ENCODE peak calls at places on chromosomes 2 and 18, in eight cellular contexts. Y is ovary, M is coronary artery, Z is cardiac muscle cell, R is IMR-90, I is heart left ventricle, S is lower lobe of right lung, V is gastrocnemius medialis. H is an unnamed sample.

GRCh38 chr18:13809521-13810252 is 14.3 kb upstream of the MC5R start:
- DNase-seq in V (no peak), Z (no peak), I (no peak), R (no peak), Y (no peak), S (no peak), M (no peak), H (no peak)

GRCh38 chr2:45786831-45787357 is 135.4 kb downstream of the PRKCE start:
- DNase-seq in I (no peak), M (no peak), V (no peak), R (peak), Y (no peak), Z (no peak), S (no peak), H (no peak)

GRCh38 chr2:42142476-42143184 is 26.5 kb upstream of the EML4 start:
- DNase-seq in Z (no peak), R (peak), M (no peak), I (no peak), S (peak), V (no peak), Y (no peak), H (no peak)

GRCh38 chr2:28567076-28567471 is 71.2 kb downstream of the PLB1 start:
- DNase-seq in I (no peak), M (no peak), S (no peak), V (no peak), R (no peak), Z (no peak), Y (peak), H (no peak)

GRCh38 chr2:239644016-239644415 is 243.2 kb upstream of the HDAC4 start:
- DNase-seq in R (no peak), Z (no peak), I (no peak), M (peak), V (no peak), S (no peak), Y (no peak), H (no peak)

GRCh38 chr2:38262514-38262871 is 114.6 kb downstream of the ATL2 start:
- DNase-seq in V (no peak), M (no peak), S (no peak), Y (no peak), R (no peak), I (no peak), Z (no peak), H (no peak)

GRCh38 chr18:61972389-61973264 is 79.8 kb upstream of the RNF152 start:
- DNase-seq in Y (no peak), M (no peak), Z (no peak), I (no peak), R (no peak), S (no peak), V (no peak), H (no peak)

GRCh38 chr2:85628658-85629057 is 12.7 kb downstream of the USP39 start:
- DNase-seq in M (no peak), V (no peak), I (no peak), Z (no peak), S (no peak), R (no peak), Y (no peak), H (no peak)

GRCh38 chr2:51068237-51068636 is 36.3 kb upstream of the NRXN1 start:
- DNase-seq in Z (no peak), I (no peak), M (no peak), Y (no peak), V (no peak), R (no peak), S (no peak), H (no peak)

GRCh38 chr2:219887870-219888269 is 260.4 kb downstream of the SLC4A3 start:
- DNase-seq in Z (no peak), Y (no peak), M (no peak), S (no peak), I (no peak), V (no peak), R (no peak), H (no peak)

GRCh38 chr2:116952254-116952653 is 862.2 kb upstream of the DDX18 start:
- DNase-seq in Z (peak), V (no peak), I (no peak), M (no peak), S (no peak), Y (no peak), R (no peak), H (no peak)

GRCh38 chr2:118301248-118301647 is 213.0 kb downstream of the INSIG2 start:
- DNase-seq in M (no peak), Y (no peak), R (no peak), Z (no peak), S (no peak), I (no peak), V (no peak), H (no peak)

GRCh38 chr2:217162533-217162932 is 302.7 kb upstream of the TNP1 start:
- DNase-seq in I (peak), Y (peak), V (no peak), Z (no peak), M (no peak), S (no peak), R (peak), H (no peak)

GRCh38 chr2:32844253-32844652 is 102.5 kb upstream of the LTBP1 start:
- DNase-seq in V (no peak), S (no peak), I (no peak), R (no peak), Z (no peak), Y (no peak), M (no peak), H (no peak)

GRCh38 chr2:85112906-85113625 is 20.1 kb upstream of the TCF7L1 start:
- DNase-seq in V (no peak), Z (no peak), I (no peak), M (no peak), S (no peak), R (peak), Y (no peak), H (no peak)

GRCh38 chr2:37389984-37390765 is 45.7 kb downstream of the QPCT start:
- DNase-seq in R (peak), V (no peak), M (no peak), S (no peak), I (peak), Y (no peak), Z (no peak), H (no peak)

GRCh38 chr2:147696426-147696825 is 148.4 kb upstream of the ACVR2A start:
- DNase-seq in V (no peak), Y (no peak), R (no peak), S (no peak), Z (no peak), I (no peak), M (no peak), H (no peak)

GRCh38 chr2:121897335-121897970 is 142.0 kb downstream of the TSN start:
- DNase-seq in Z (peak), V (no peak), S (no peak), R (peak), Y (no peak), M (no peak), I (no peak), H (no peak)

GRCh38 chr2:64214281-64215115 is 70.3 kb upstream of the PELI1 start:
- DNase-seq in Z (no peak), M (no peak), S (no peak), R (no peak), V (no peak), I (peak), Y (no peak), H (no peak)

GRCh38 chr2:160639472-160639871 is 145.9 kb upstream of the RBMS1 start:
- DNase-seq in Y (no peak), M (no peak), V (no peak), I (no peak), R (no peak), Z (no peak), S (no peak), H (no peak)

GRCh38 chr2:197500503-197501179 is 462 bp downstream of the HSPE1 start:
- DNase-seq in S (no peak), I (no peak), V (no peak), Z (peak), R (peak), M (no peak), Y (no peak), H (no peak)

GRCh38 chr2:31219131-31219969 is 2.0 kb upstream of the CAPN14 start:
- DNase-seq in R (no peak), Y (no peak), Z (no peak), S (no peak), I (no peak), V (no peak), M (peak), H (no peak)

GRCh38 chr2:109712746-109713145 is 81.4 kb upstream of the RGPD5 start:
- DNase-seq in M (no peak), I (no peak), R (no peak), S (no peak), V (no peak), Z (no peak), Y (no peak), H (no peak)

GRCh38 chr2:119590873-119591272 is 46.6 kb downstream of the CFAP221 start:
- DNase-seq in I (no peak), M (no peak), V (no peak), Y (no peak), Z (no peak), R (no peak), S (no peak), H (no peak)

GRCh38 chr2:172226244-172227061 is 123.8 kb upstream of the DLX2 start:
- DNase-seq in Y (no peak), I (no peak), V (no peak), M (no peak), Z (no peak), R (no peak), S (no peak), H (no peak)

GRCh38 chr2:223097888-223098383 is 45.9 kb downstream of the KCNE4 start:
- DNase-seq in I (no peak), V (no peak), Z (no peak), M (no peak), S (no peak), Y (no peak), R (no peak), H (no peak)

GRCh38 chr2:188598551-188598950 is 306.9 kb downstream of the GULP1 start:
- DNase-seq in R (no peak), Z (no peak), V (no peak), M (no peak), S (no peak), I (peak), Y (peak), H (no peak)

GRCh38 chr2:190996338-190996946 is 17.5 kb downstream of the STAT1 start:
- DNase-seq in S (peak), I (no peak), Y (no peak), V (no peak), Z (peak), R (peak), M (no peak), H (no peak)

GRCh38 chr2:98502556-98503335 is 58.1 kb downstream of the INPP4A start:
- DNase-seq in Y (no peak), V (no peak), M (peak), R (peak), S (no peak), I (no peak), Z (no peak), H (no peak)

GRCh38 chr2:158882297-158882696 is 86.1 kb upstream of the TANC1 start:
- DNase-seq in V (no peak), S (no peak), Y (no peak), R (no peak), I (no peak), M (no peak), Z (no peak), H (no peak)

GRCh38 chr18:79260510-79260909 is 135.2 kb upstream of the NFATC1 start:
- DNase-seq in S (no peak), Y (no peak), M (no peak), Z (no peak), V (no peak), I (no peak), R (no peak), H (no peak)

GRCh38 chr2:10765461-10765860 is 44.0 kb downstream of the ATP6V1C2 start:
- DNase-seq in V (no peak), M (no peak), Y (no peak), Z (no peak), S (no peak), I (no peak), R (no peak), H (peak)

DNA sequence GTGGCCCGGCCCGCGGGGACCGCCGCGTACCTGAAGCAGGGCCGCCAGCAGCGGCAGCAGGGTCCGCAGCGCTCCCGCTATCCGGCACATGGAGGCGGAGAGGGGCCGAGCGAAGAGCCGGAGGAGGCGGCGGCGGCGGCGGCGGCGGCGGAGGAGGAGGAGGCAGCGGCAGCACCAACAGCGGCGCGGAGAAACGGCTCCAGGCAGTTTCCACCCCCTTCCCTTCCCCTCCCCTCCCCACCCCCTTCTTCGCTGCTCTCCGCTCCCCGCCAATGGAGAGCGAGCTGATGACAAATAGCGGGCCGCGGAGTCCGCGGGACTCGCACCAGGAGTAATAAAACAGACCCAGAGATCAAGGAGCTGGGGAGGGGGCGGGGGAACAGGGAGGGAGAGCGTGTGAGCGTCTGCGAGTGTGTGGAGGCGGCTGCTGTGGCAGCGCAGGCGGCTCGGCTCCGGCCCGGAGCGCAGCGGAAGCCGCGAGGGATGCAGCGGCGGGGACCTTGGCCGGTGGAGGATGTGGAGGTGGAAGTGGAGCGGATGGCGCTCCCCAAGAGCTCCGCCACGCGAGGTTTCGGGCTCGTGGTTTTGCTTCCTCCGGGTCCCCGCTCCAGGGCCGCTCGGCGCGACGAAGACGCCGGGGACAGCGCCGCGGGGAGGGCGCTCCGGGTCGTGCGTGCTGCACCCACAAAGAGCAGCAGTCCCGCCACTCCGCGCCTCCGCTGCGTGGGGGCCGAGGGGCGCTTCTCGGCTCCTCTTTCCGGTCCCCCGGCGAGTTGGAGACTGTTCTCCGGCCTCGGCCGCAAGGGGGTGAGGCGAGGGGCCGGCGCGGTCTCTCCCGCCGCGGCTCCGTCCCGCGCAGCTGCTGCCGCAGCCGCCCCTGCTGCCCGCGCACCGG is at the start of gene CDH2:
- DNase-seq in V (no peak), M (peak), I (peak), R (peak), S (peak), Z (peak), Y (peak), H (peak)
- H3K4me3 ChIP-seq in V (peak), M (peak), I (peak), R (peak), S (peak), Z (peak), Y (peak), H (peak)

DNA sequence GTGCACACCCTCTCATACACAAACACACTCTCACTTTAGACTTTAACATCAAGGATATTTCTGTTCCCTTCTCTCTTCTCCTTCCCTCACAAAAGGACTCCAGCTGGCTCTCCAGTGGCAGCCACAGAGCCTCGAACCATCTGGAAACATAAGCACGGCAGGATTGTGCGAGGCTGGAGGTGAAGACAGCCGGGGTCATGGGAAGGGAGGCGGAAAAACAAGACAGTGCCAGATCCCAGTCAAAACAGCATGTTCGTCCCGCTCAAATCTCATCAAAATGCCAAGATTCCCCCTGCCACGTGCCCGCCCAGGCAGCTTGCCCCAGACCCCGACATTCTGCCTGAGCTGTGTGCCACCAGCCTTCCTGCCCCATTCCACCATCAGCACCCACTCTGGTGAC is 180.3 kb downstream of the ZBTB7C start:
- DNase-seq in M (no peak), V (no peak), I (no peak), Y (no peak), Z (no peak), R (no peak), S (no peak), H (no peak)
- H3K27ac ChIP-seq in M (peak), V (no peak), I (no peak), Y (peak), Z (no peak), R (no peak), S (peak), H (no peak)

GRCh38 chr2:157839822-157840221 is 36.3 kb downstream of the ACVR1 start:
- DNase-seq in V (no peak), I (no peak), R (no peak), Y (no peak), Z (no peak), M (no peak), S (no peak), H (no peak)

GRCh38 chr2:157841485-157841884 is 34.6 kb downstream of the ACVR1 start:
- DNase-seq in R (no peak), S (no peak), I (no peak), V (no peak), Y (no peak), Z (no peak), M (no peak), H (no peak)

GRCh38 chr2:157839162-157839801 is 36.8 kb downstream of the ACVR1 start:
- DNase-seq in Y (no peak), Z (peak), M (no peak), S (no peak), R (peak), V (peak), I (no peak), H (no peak)

GRCh38 chr2:157842106-157842879 is 33.8 kb downstream of the ACVR1 start:
- DNase-seq in S (no peak), Z (no peak), V (no peak), I (no peak), Y (no peak), R (no peak), M (no peak), H (no peak)

GRCh38 chr2:157840568-157841156 is 35.5 kb downstream of the ACVR1 start:
- DNase-seq in S (peak), I (peak), R (peak), Z (peak), M (no peak), Y (peak), V (peak), H (peak)
- H3K4me3 ChIP-seq in S (no peak), I (no peak), R (no peak), Z (no peak), M (no peak), Y (no peak), V (no peak), H (no peak)

GRCh38 chr18:11112218-11112750 is 37.1 kb downstream of the PIEZO2 start:
- DNase-seq in I (no peak), M (no peak), Y (no peak), R (peak), Z (no peak), S (no peak), V (no peak), H (no peak)
- H3K27ac ChIP-seq in I (no peak), M (no peak), Y (no peak), R (peak), Z (no peak), S (no peak), V (no peak), H (no peak)

GRCh38 chr2:96508521-96509113 is 3.5 kb upstream of the NEURL3 start:
- DNase-seq in R (no peak), V (no peak), Y (no peak), M (no peak), Z (no peak), S (no peak), I (no peak), H (no peak)

GRCh38 chr2:96506907-96507240 is 1.7 kb upstream of the NEURL3 start:
- DNase-seq in S (no peak), Z (no peak), V (no peak), I (no peak), Y (no peak), M (no peak), R (no peak), H (no peak)

GRCh38 chr2:96509114-96509846 is 4.1 kb upstream of the NEURL3 start:
- DNase-seq in Z (peak), Y (peak), I (peak), S (peak), V (peak), M (no peak), R (peak), H (peak)

GRCh38 chr2:96506016-96506906 is 1.1 kb upstream of the NEURL3 start:
- DNase-seq in Z (no peak), Y (no peak), V (no peak), R (no peak), I (no peak), S (no peak), M (peak), H (no peak)

GRCh38 chr2:96507957-96508520 is 2.9 kb upstream of the NEURL3 start:
- DNase-seq in R (peak), S (peak), I (peak), Z (peak), V (peak), M (peak), Y (peak), H (peak)
- H3K4me3 ChIP-seq in R (peak), S (peak), I (peak), Z (no peak), V (peak), M (peak), Y (peak), H (no peak)

DNA sequence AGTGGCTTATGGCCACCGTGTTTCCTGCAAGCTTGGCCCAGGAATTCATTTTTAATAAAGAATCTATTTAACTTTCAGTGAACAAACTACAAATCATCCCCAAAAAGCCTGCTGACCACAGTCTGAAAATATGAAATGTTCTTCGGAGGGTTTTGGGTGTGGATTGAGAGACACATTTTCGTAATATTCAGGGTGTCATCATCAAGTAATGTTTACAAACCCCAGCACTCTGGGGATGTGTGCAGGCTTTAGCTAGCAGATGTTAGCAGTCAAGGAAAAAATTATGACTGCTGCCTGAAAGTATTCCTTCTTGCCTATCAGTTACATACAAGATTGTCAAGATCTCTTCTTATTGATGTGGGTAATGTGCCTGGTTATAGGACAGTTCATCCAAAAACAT is 143.9 kb upstream of the FN1 start:
- DNase-seq in I (no peak), R (peak), M (no peak), Z (no peak), Y (no peak), S (no peak), V (peak), H (no peak)
- H3K27ac ChIP-seq in I (peak), R (no peak), M (no peak), Z (no peak), Y (no peak), S (no peak), V (no peak), H (no peak)

H was measured in aorta.